ENCODE peak calls at places on chromosomes 16 and 17, in ten cellular contexts. X, J, Q, E, M, N, B, V, S and T are unnamed samples.

GRCh38 chr17:44772308-44773024 is 13.7 kb downstream of the ADAM11 start:
- DNase-seq in X (no peak), J (no peak), Q (no peak), E (no peak), M (no peak), N (no peak), B (no peak), V (no peak), S (no peak), T (no peak)

GRCh38 chr17:5485270-5486205 is at the start of gene DERL2:
- DNase-seq in X (no peak), J (no peak), Q (no peak), E (no peak), M (no peak), N (no peak), B (no peak), V (no peak), S (no peak), T (peak)

GRCh38 chr17:82963104-82963950 is 116.1 kb upstream of the METRNL start:
- DNase-seq in X (peak), J (no peak), Q (peak), E (peak), M (peak), N (no peak), B (peak), V (peak), S (peak), T (peak)

GRCh38 chr16:75116911-75117245 is 298 bp upstream of the LDHD start:
- DNase-seq in X (no peak), J (no peak), Q (no peak), E (no peak), M (no peak), N (no peak), B (no peak), V (no peak), S (no peak), T (no peak)

GRCh38 chr17:1555618-1556471 is 6.7 kb downstream of the PITPNA start:
- DNase-seq in X (no peak), J (no peak), Q (no peak), E (no peak), M (no peak), N (no peak), B (no peak), V (no peak), S (peak), T (no peak)

GRCh38 chr16:82580293-82580900 is 46.4 kb upstream of the CDH13 start:
- DNase-seq in X (no peak), J (no peak), Q (no peak), E (no peak), M (no peak), N (no peak), B (no peak), V (no peak), S (no peak), T (peak)

GRCh38 chr16:80151706-80152073 is 389.1 kb upstream of the DYNLRB2 start:
- DNase-seq in X (no peak), J (no peak), Q (no peak), E (no peak), M (no peak), N (no peak), B (no peak), V (no peak), S (no peak), T (no peak)

GRCh38 chr16:50866806-50867205 is 124.9 kb downstream of the CYLD start:
- DNase-seq in X (no peak), J (no peak), Q (no peak), E (no peak), M (no peak), N (no peak), B (no peak), V (no peak), S (no peak), T (no peak)

GRCh38 chr17:75240394-75241142 is 20.8 kb downstream of the GGA3 start:
- DNase-seq in X (peak), J (no peak), Q (peak), E (no peak), M (peak), N (peak), B (no peak), V (no peak), S (peak), T (peak)

GRCh38 chr17:45231481-45232116 is 9.9 kb downstream of the FMNL1 start:
- DNase-seq in X (no peak), J (no peak), Q (peak), E (no peak), M (no peak), N (no peak), B (no peak), V (no peak), S (peak), T (no peak)

GRCh38 chr16:28585674-28586073 is 11.2 kb downstream of the SULT1A2 start:
- DNase-seq in X (no peak), J (no peak), Q (no peak), E (no peak), M (no peak), N (no peak), B (no peak), V (no peak), S (peak), T (no peak)

GRCh38 chr17:8470447-8471047 is 34.9 kb downstream of the NDEL1 start:
- DNase-seq in X (peak), J (no peak), Q (no peak), E (no peak), M (no peak), N (no peak), B (no peak), V (no peak), S (peak), T (no peak)

GRCh38 chr16:1941162-1941923 is 1.7 kb downstream of the MSRB1 start:
- DNase-seq in X (no peak), J (no peak), Q (no peak), E (no peak), M (no peak), N (no peak), B (no peak), V (no peak), S (peak), T (no peak)

GRCh38 chr16:72278301-72278700 is 106.3 kb upstream of the PMFBP1 start:
- DNase-seq in X (no peak), J (no peak), Q (no peak), E (no peak), M (no peak), N (no peak), B (no peak), V (no peak), S (no peak), T (no peak)

GRCh38 chr16:85498607-85499006 is 114.5 kb upstream of the GSE1 start:
- DNase-seq in X (no peak), J (no peak), Q (no peak), E (no peak), M (no peak), N (no peak), B (no peak), V (no peak), S (no peak), T (no peak)

GRCh38 chr17:48842746-48843145 is 11.9 kb downstream of the CALCOCO2 start:
- DNase-seq in X (no peak), J (no peak), Q (no peak), E (no peak), M (no peak), N (no peak), B (no peak), V (no peak), S (no peak), T (peak)

GRCh38 chr16:11612110-11612981 is 25.6 kb upstream of the LITAF start:
- DNase-seq in X (no peak), J (no peak), Q (no peak), E (no peak), M (no peak), N (no peak), B (no peak), V (no peak), S (no peak), T (no peak)

GRCh38 chr16:85334718-85335583 is 222.7 kb upstream of the CIBAR2 start:
- DNase-seq in X (no peak), J (no peak), Q (peak), E (no peak), M (peak), N (no peak), B (no peak), V (no peak), S (no peak), T (no peak)

GRCh38 chr17:66755944-66756290 is 79.0 kb upstream of the CACNG5 start:
- DNase-seq in X (no peak), J (no peak), Q (no peak), E (no peak), M (no peak), N (no peak), B (no peak), V (no peak), S (no peak), T (no peak)

GRCh38 chr16:56628486-56629035 is 3.0 kb downstream of the MT1E start:
- DNase-seq in X (no peak), J (no peak), Q (no peak), E (no peak), M (no peak), N (no peak), B (no peak), V (no peak), S (no peak), T (no peak)

GRCh38 chr16:14364386-14365199 is 265.5 kb downstream of the PARN start:
- DNase-seq in X (no peak), J (peak), Q (no peak), E (no peak), M (no peak), N (no peak), B (peak), V (no peak), S (peak), T (peak)

GRCh38 chr16:20901068-20901440 is 483 bp downstream of the LYRM1 start:
- DNase-seq in X (no peak), J (no peak), Q (no peak), E (no peak), M (no peak), N (no peak), B (no peak), V (no peak), S (no peak), T (no peak)